ENCODE peak calls at places on chromosomes 6 and 20, in ten cellular contexts. P, T, B, X, S, O, Z, E, F and L are unnamed samples.

GRCh38 chr6:37483917-37484785 is 15.5 kb downstream of the CCDC167 start:
- DNase-seq in P (peak), T (peak), B (no peak), X (no peak), S (peak), O (peak), Z (peak), E (peak), F (peak), L (no peak)

GRCh38 chr6:119226089-119226488 is 123.5 kb downstream of the MAN1A1 start:
- DNase-seq in P (no peak), T (no peak), B (no peak), X (no peak), S (no peak), O (no peak), Z (no peak), E (no peak), F (no peak), L (no peak)

GRCh38 chr6:133502451-133503259 is 261.5 kb downstream of the EYA4 start:
- DNase-seq in P (peak), T (peak), B (no peak), X (no peak), S (no peak), O (no peak), Z (no peak), E (no peak), F (no peak), L (no peak)

GRCh38 chr6:35173068-35174042 is 32.2 kb upstream of the TCP11 start:
- DNase-seq in P (no peak), T (peak), B (no peak), X (no peak), S (no peak), O (no peak), Z (no peak), E (no peak), F (no peak), L (no peak)

GRCh38 chr6:15430947-15431405 is 185.1 kb downstream of the JARID2 start:
- DNase-seq in P (no peak), T (no peak), B (no peak), X (no peak), S (no peak), O (no peak), Z (no peak), E (no peak), F (no peak), L (no peak)

GRCh38 chr6:19841181-19841580 is 4.0 kb downstream of the ID4 start:
- DNase-seq in P (no peak), T (no peak), B (no peak), X (no peak), S (no peak), O (no peak), Z (no peak), E (no peak), F (no peak), L (no peak)

GRCh38 chr20:57633945-57634491 is 13.8 kb upstream of the ZBP1 start:
- DNase-seq in P (no peak), T (no peak), B (no peak), X (no peak), S (no peak), O (no peak), Z (no peak), E (no peak), F (no peak), L (no peak)

GRCh38 chr20:47879771-47880170 is 94.5 kb upstream of the SULF2 start:
- DNase-seq in P (no peak), T (no peak), B (no peak), X (no peak), S (no peak), O (no peak), Z (no peak), E (no peak), F (no peak), L (no peak)

GRCh38 chr6:31075528-31075927 is 36.8 kb downstream of the C6orf15 start:
- DNase-seq in P (no peak), T (peak), B (no peak), X (no peak), S (no peak), O (no peak), Z (no peak), E (no peak), F (no peak), L (no peak)